ENCODE peak calls at places on chromosomes 1 and 21, in eight cellular contexts. L, Y, W, S, X, P, U and J are unnamed samples.

GRCh38 chr1:77866296-77866695 is 22.1 kb upstream of the NEXN start:
- DNase-seq in L (no peak), Y (no peak), W (no peak), S (no peak), X (no peak), P (no peak), U (no peak), J (no peak)

GRCh38 chr1:67890862-67891261 is 57.6 kb upstream of the GNG12 start:
- DNase-seq in L (no peak), Y (no peak), W (no peak), S (no peak), X (no peak), P (no peak), U (no peak), J (no peak)

GRCh38 chr1:46622341-46622740 is 5.7 kb upstream of the MOB3C start:
- DNase-seq in L (no peak), Y (no peak), W (no peak), S (no peak), X (peak; percentile 56), P (peak; percentile 49), U (no peak), J (no peak)

GRCh38 chr21:21003701-21004100 is 5.5 kb downstream of the NCAM2 start:
- DNase-seq in L (no peak), Y (peak; percentile 2), W (no peak), S (no peak), X (peak; percentile 60), P (peak; percentile 32), U (no peak), J (no peak)

GRCh38 chr1:28898267-28898955 is 16.0 kb upstream of the EPB41 start:
- DNase-seq in L (no peak), Y (no peak), W (no peak), S (peak; percentile 58), X (no peak), P (no peak), U (no peak), J (no peak)

GRCh38 chr1:25562928-25563283 is 19.5 kb downstream of the LDLRAP1 start:
- DNase-seq in L (no peak), Y (no peak), W (no peak), S (no peak), X (no peak), P (no peak), U (no peak), J (no peak)

GRCh38 chr1:225329041-225329440 is 98.8 kb downstream of the LBR start:
- DNase-seq in L (no peak), Y (no peak), W (no peak), S (no peak), X (peak; percentile 15), P (no peak), U (no peak), J (no peak)

GRCh38 chr1:202659974-202660373 is 50.3 kb downstream of the SYT2 start:
- DNase-seq in L (no peak), Y (no peak), W (no peak), S (no peak), X (no peak), P (no peak), U (no peak), J (no peak)

GRCh38 chr21:44653656-44654575 is 543 bp downstream of the KRTAP12-4 start:
- DNase-seq in L (no peak), Y (no peak), W (peak; percentile 62), S (no peak), X (no peak), P (no peak), U (no peak), J (peak; percentile 80)

GRCh38 chr1:160491017-160491416 is 32.0 kb downstream of the SLAMF6 start:
- DNase-seq in L (no peak), Y (no peak), W (no peak), S (no peak), X (no peak), P (no peak), U (no peak), J (no peak)

GRCh38 chr1:212520746-212521145 is 87.8 kb upstream of the ATF3 start:
- DNase-seq in L (no peak), Y (no peak), W (no peak), S (no peak), X (no peak), P (no peak), U (no peak), J (no peak)

GRCh38 chr1:54335396-54336056 is 70.7 kb downstream of the SSBP3 start:
- DNase-seq in L (no peak), Y (no peak), W (no peak), S (peak; percentile 75), X (peak; percentile 95), P (peak; percentile 70), U (no peak), J (no peak)

GRCh38 chr1:69567847-69568434 is at the start of gene LRRC7:
- DNase-seq in L (no peak), Y (no peak), W (no peak), S (no peak), X (no peak), P (peak; percentile 43), U (no peak), J (no peak)

GRCh38 chr1:201500670-201501120 is 6.2 kb downstream of the CSRP1 start:
- DNase-seq in L (no peak), Y (no peak), W (no peak), S (no peak), X (peak; percentile 74), P (no peak), U (no peak), J (no peak)

GRCh38 chr1:59703226-59703917 is 111.4 kb upstream of the HOOK1 start:
- DNase-seq in L (no peak), Y (no peak), W (no peak), S (no peak), X (peak; percentile 95), P (no peak), U (no peak), J (no peak)

GRCh38 chr1:177753655-177754054 is 216.2 kb downstream of the SEC16B start:
- DNase-seq in L (no peak), Y (no peak), W (no peak), S (no peak), X (no peak), P (no peak), U (no peak), J (no peak)

DNA sequence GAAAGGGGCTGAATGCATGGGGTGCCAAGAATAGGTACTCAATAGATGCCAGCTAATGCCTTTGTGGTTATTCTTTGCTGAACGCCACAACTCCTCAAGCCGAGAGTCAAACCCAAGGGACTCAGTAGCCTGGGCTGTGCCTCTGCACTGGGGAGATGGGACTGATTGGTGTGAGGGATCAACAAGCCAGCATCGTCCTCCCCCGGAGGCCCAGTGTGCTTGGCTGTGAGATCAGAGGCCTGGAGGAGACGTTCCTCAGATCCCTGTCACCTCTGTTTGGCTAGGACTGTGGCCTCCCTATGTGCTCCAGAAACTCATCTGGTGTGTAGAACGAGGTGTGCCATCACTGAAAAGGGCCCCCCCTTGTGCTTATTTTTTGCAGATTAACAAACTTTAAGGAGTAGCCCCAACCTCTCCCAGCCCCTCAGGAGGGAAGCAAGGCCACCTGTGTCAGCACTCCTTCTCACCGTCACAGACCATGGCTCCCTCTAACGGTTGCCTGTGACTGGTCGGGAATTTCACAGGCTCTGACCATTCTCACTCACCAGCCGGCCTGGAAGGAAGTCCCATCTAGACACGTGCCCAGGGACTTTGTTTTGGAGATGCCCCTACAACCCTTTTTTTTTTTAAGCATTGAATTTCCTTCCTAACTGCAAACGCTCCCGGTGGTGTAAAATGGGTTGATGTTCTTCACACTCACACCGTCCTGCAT is 194.0 kb upstream of the VAMP3 start:
- DNase-seq in L (peak; percentile 30), Y (no peak), W (no peak), S (peak; percentile 30), X (peak; percentile 9), P (no peak), U (no peak), J (no peak)
- TF ChIP-seq CTCF in L (no peak), Y (no peak), W (no peak), S (no peak), X (peak; percentile 7), P (no peak), U (no peak), J (peak; percentile 42)

DNA sequence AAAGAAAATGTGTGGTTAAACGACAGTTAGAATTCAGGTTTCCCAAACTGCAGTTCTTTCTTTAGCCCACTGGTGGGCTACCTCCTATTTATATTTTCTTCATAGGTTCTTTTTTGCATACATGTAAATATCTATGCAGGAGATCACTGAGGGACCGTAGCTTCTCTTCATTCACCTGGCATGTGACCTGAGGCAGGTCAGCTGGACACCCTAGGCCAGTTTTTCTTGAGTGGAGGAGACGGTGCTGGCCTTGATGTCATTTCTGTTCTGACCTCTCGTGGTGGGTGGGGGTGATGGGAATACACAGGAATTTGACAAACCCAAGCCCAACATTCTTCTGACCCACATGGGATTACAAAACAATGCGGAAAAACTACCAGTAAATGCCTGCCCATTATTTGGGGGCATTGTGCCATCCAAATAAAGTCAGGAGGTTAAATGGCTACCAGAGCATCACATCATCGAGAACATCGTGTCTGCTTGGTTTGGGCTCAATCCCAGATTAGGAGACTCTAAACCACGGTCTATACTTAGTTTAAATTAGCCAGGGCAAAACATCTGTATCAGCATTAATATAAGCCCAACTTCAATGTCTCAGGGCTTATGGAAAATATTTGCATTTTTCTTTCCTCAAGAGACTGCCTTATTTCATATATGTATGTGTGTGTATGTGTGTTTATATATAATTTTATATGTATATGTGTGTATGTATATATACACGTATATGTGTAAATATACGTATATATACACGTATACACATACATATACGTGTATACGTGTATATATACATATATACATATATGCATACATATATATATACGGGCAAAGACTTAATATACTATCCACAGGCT is 7.4 kb upstream of the IRF2BP2 start:
- DNase-seq in L (no peak), Y (no peak), W (no peak), S (no peak), X (peak; percentile 39), P (no peak), U (no peak), J (no peak)
- TF ChIP-seq CTCF in L (no peak), Y (no peak), W (no peak), S (no peak), X (peak; percentile 14), P (peak; percentile 58), U (no peak), J (peak; percentile 48)

DNA sequence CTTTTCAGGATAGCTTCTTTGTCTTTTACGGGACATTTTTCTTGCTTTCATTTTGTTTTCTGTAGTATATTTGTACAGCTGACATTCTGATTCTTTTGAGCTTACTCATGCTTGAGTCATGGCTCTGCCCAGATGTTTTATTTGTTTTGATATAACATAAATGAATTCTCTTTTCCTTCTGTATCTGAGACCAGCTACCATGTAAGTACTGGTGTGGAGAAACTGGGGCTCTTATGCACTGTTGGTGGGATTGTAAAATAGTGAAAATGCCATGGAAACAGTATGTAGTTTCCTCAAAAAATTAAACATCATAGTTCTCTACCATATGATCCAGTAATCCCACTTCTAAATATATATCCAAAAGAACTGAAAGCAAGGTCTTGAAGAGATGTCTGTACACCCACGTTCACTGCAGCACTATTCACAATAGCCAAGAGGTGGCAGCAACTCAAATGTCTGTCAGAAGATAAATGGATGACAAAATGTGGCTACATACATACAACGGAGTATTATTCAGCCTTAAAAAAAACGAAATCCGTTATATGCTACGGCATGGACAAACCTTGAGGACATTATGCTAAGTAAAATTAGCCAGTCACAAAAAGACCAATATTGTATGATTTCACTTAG is 61.4 kb downstream of the EIF2B3 start:
- DNase-seq in L (no peak), Y (peak; percentile 15), W (no peak), S (no peak), X (peak; percentile 94), P (no peak), U (no peak), J (no peak)
- TF ChIP-seq CTCF in L (no peak), Y (no peak), W (no peak), S (no peak), X (peak; percentile 37), P (peak; percentile 23), U (peak; percentile 34), J (peak; percentile 76)

GRCh38 chr1:191831572-191831971 is 326.7 kb upstream of the RGS18 start:
- DNase-seq in L (no peak), Y (peak; percentile 24), W (no peak), S (no peak), X (peak; percentile 15), P (no peak), U (no peak), J (no peak)
- TF ChIP-seq CTCF in L (no peak), Y (peak; percentile 20), W (no peak), S (no peak), X (no peak), P (no peak), U (peak; percentile 17), J (no peak)